ENCODE peak calls at places on chromosomes 11 and 22, in eight cellular contexts. U is stimulated activated CD4-positive, alpha-beta T cell treated with anti-CD3 and anti-CD28 coated beads, Interleukin-1b, Interleukin-23, amount 100 ng/mL, for 24 hours; X is EH; T is GM23338; Y is NCI-H187; Q is T1000; L is activated CD4-positive, alpha-beta T cell treated with anti-CD3 and anti-CD28 coated beads, Interleukin-2, amount 10 ng/mL, durations not matched to agents 7 days and 5 days; A is iPS-NIHi11. C is an unnamed sample.

GRCh38 chr11:80096736-80097135 is 655.9 kb upstream of the TENM4 start:
- DNase-seq in U (no peak), Y (no peak), Q (peak), T (no peak), L (no peak), X (peak), A (no peak), C (no peak)

GRCh38 chr11:124238512-124238911 is 2.4 kb upstream of the OR8G1 start:
- DNase-seq in L (no peak), X (no peak), Q (no peak), T (no peak), U (no peak), Y (no peak), A (no peak), C (no peak)

GRCh38 chr11:66281001-66281400 is 3.0 kb downstream of the CNIH2 start:
- DNase-seq in L (no peak), U (no peak), Y (no peak), X (peak), A (no peak), T (peak), Q (no peak), C (no peak)

GRCh38 chr11:11261629-11262028 is 91.4 kb downstream of the CSNK2A3 start:
- DNase-seq in T (peak), Y (no peak), L (no peak), A (no peak), X (no peak), U (no peak), Q (no peak), C (no peak)

GRCh38 chr11:12725863-12726666 is 51.8 kb downstream of the TEAD1 start:
- DNase-seq in T (no peak), L (no peak), U (no peak), Y (no peak), Q (no peak), X (peak), A (no peak), C (no peak)

GRCh38 chr11:13317293-13318080 is 39.9 kb downstream of the BMAL1 start:
- DNase-seq in A (no peak), Q (no peak), Y (no peak), U (no peak), L (no peak), T (no peak), X (no peak), C (no peak)

GRCh38 chr22:37060801-37061610 is 9.5 kb downstream of the KCTD17 start:
- DNase-seq in X (no peak), T (no peak), U (no peak), Y (no peak), A (no peak), L (no peak), Q (no peak), C (no peak)

GRCh38 chr11:18144243-18144642 is 11.9 kb downstream of the MRGPRX3 start:
- DNase-seq in X (peak), L (no peak), Q (no peak), T (no peak), Y (no peak), U (no peak), A (no peak), C (no peak)

GRCh38 chr11:28296426-28296825 is 188.2 kb downstream of the METTL15 start:
- DNase-seq in Q (no peak), L (no peak), Y (no peak), A (no peak), T (no peak), U (no peak), X (no peak), C (no peak)

GRCh38 chr11:60941371-60942119 is 10.4 kb downstream of the SLC15A3 start:
- DNase-seq in L (no peak), T (no peak), Y (no peak), U (no peak), Q (no peak), A (no peak), X (no peak), C (no peak)

GRCh38 chr11:95072948-95073347 is 6.2 kb downstream of the SRSF8 start:
- DNase-seq in Y (no peak), T (no peak), U (no peak), A (no peak), X (no peak), L (no peak), Q (no peak), C (no peak)

GRCh38 chr11:62433141-62433543 is 14.3 kb downstream of the SCGB1A1 start:
- DNase-seq in T (no peak), Q (no peak), U (no peak), L (no peak), A (no peak), Y (no peak), X (no peak), C (no peak)

GRCh38 chr11:34339149-34340064 is 18.4 kb downstream of the ABTB2 start:
- DNase-seq in U (no peak), A (no peak), L (no peak), T (no peak), Q (no peak), Y (no peak), X (no peak), C (no peak)

C was measured in stomach.